ENCODE peak calls at places on chromosomes 12 and 14, in nine cellular contexts. J is Peyer's patch, M is upper lobe of left lung, P is choroid plexus epithelial cell, S is BJ, I is sigmoid colon, V is hepatocyte, G is dorsolateral prefrontal cortex, D is fibroblast of lung. U is an unnamed sample.

GRCh38 chr14:73245401-73246325 is 8.4 kb downstream of the PAPLN start:
- DNase-seq in J (peak), M (peak), P (peak), S (no peak), I (no peak), V (peak), G (no peak), D (no peak), U (peak)

GRCh38 chr12:77599782-77600491 is 230.8 kb upstream of the NAV3 start:
- DNase-seq in J (no peak), M (no peak), P (no peak), S (no peak), I (no peak), V (no peak), G (no peak), D (no peak), U (no peak)

GRCh38 chr12:89073027-89073398 is 279.3 kb downstream of the DUSP6 start:
- DNase-seq in J (no peak), M (no peak), P (peak), S (peak), I (no peak), V (no peak), G (no peak), D (peak), U (peak)

GRCh38 chr12:79531547-79531946 is 159.2 kb downstream of the PAWR start:
- DNase-seq in J (no peak), M (no peak), P (peak), S (no peak), I (no peak), V (peak), G (no peak), D (no peak), U (no peak)

GRCh38 chr12:8644345-8645248 is 18.0 kb downstream of the MFAP5 start:
- DNase-seq in J (peak), M (no peak), P (no peak), S (no peak), I (no peak), V (no peak), G (no peak), D (peak), U (no peak)

GRCh38 chr14:88481794-88482193 is 73.0 kb downstream of the PTPN21 start:
- DNase-seq in J (no peak), M (no peak), P (peak), S (no peak), I (no peak), V (no peak), G (no peak), D (no peak), U (no peak)

GRCh38 chr12:46082473-46082872 is 92.1 kb upstream of the SCAF11 start:
- DNase-seq in J (no peak), M (no peak), P (no peak), S (no peak), I (no peak), V (no peak), G (no peak), D (no peak), U (no peak)

GRCh38 chr12:124387510-124387855 is 92.6 kb downstream of the RFLNA start:
- DNase-seq in J (no peak), M (peak), P (no peak), S (no peak), I (no peak), V (no peak), G (no peak), D (no peak), U (no peak)

GRCh38 chr14:94423465-94424056 is 29.0 kb downstream of the SERPINA11 start:
- DNase-seq in J (peak), M (no peak), P (peak), S (no peak), I (peak), V (peak), G (peak), D (peak), U (peak)

GRCh38 chr12:82530394-82530793 is 156.3 kb upstream of the TMTC2 start:
- DNase-seq in J (no peak), M (no peak), P (no peak), S (no peak), I (no peak), V (no peak), G (no peak), D (no peak), U (no peak)

GRCh38 chr12:108367436-108367835 is 28.3 kb upstream of the CMKLR1 start:
- DNase-seq in J (no peak), M (no peak), P (peak), S (no peak), I (no peak), V (no peak), G (peak), D (no peak), U (peak)

GRCh38 chr14:33930464-33930863 is 20.4 kb downstream of the EGLN3 start:
- DNase-seq in J (no peak), M (no peak), P (no peak), S (no peak), I (no peak), V (no peak), G (no peak), D (no peak), U (peak)

GRCh38 chr12:6167327-6168280 is 32.6 kb upstream of the CD9 start:
- DNase-seq in J (peak), M (no peak), P (peak), S (peak), I (peak), V (peak), G (no peak), D (peak), U (peak)

GRCh38 chr14:57060276-57060956 is 208.3 kb downstream of the EXOC5 start:
- DNase-seq in J (no peak), M (no peak), P (no peak), S (no peak), I (no peak), V (peak), G (no peak), D (no peak), U (no peak)

GRCh38 chr12:69595689-69596088 is 10.4 kb downstream of the CCT2 start:
- DNase-seq in J (no peak), M (no peak), P (no peak), S (no peak), I (no peak), V (no peak), G (no peak), D (no peak), U (no peak)

GRCh38 chr14:23644919-23645336 is 8.8 kb downstream of the DHRS2 start:
- DNase-seq in J (no peak), M (peak), P (no peak), S (no peak), I (no peak), V (no peak), G (no peak), D (no peak), U (no peak)

GRCh38 chr14:104180561-104181165 is 42.3 kb downstream of the KIF26A start:
- DNase-seq in J (no peak), M (peak), P (no peak), S (no peak), I (no peak), V (no peak), G (no peak), D (no peak), U (no peak)

GRCh38 chr14:24063263-24063836 is 8.0 kb upstream of the CPNE6 start:
- DNase-seq in J (no peak), M (no peak), P (no peak), S (no peak), I (peak), V (no peak), G (no peak), D (no peak), U (no peak)

GRCh38 chr14:51547260-51547659 is 104.5 kb upstream of the FRMD6 start:
- DNase-seq in J (no peak), M (no peak), P (peak), S (peak), I (peak), V (peak), G (no peak), D (peak), U (peak)

GRCh38 chr12:45464699-45465098 is 248.8 kb downstream of the ANO6 start:
- DNase-seq in J (no peak), M (no peak), P (peak), S (no peak), I (no peak), V (no peak), G (no peak), D (no peak), U (no peak)

GRCh38 chr14:44914849-44915248 is 46.9 kb downstream of the KLHL28 start:
- DNase-seq in J (no peak), M (no peak), P (peak), S (no peak), I (no peak), V (peak), G (no peak), D (peak), U (peak)

GRCh38 chr14:33792387-33793368 is 158.2 kb downstream of the EGLN3 start:
- DNase-seq in J (peak), M (peak), P (peak), S (peak), I (peak), V (peak), G (peak), D (peak), U (peak)

GRCh38 chr14:24297190-24297964 is 2.2 kb downstream of the DHRS1 start:
- DNase-seq in J (no peak), M (no peak), P (peak), S (no peak), I (no peak), V (peak), G (no peak), D (peak), U (peak)

GRCh38 chr12:62763827-62764226 is 171.1 kb downstream of the PPM1H start:
- DNase-seq in J (no peak), M (no peak), P (no peak), S (no peak), I (no peak), V (no peak), G (no peak), D (no peak), U (no peak)

GRCh38 chr12:32197421-32197820 is 90.8 kb downstream of the BICD1 start:
- DNase-seq in J (no peak), M (no peak), P (no peak), S (no peak), I (no peak), V (no peak), G (no peak), D (no peak), U (no peak)

GRCh38 chr12:6056406-6057211 is 67.9 kb downstream of the VWF start:
- DNase-seq in J (no peak), M (peak), P (no peak), S (no peak), I (no peak), V (no peak), G (no peak), D (peak), U (no peak)

GRCh38 chr12:110846615-110847566 is at the start of gene CCDC63:
- DNase-seq in J (peak), M (peak), P (peak), S (no peak), I (peak), V (peak), G (peak), D (peak), U (peak)

GRCh38 chr12:110676171-110676570 is 12.7 kb downstream of the HVCN1 start:
- DNase-seq in J (no peak), M (no peak), P (no peak), S (no peak), I (no peak), V (no peak), G (no peak), D (no peak), U (no peak)

GRCh38 chr12:123149088-123149827 is 1.6 kb downstream of the PITPNM2 start:
- DNase-seq in J (no peak), M (no peak), P (no peak), S (no peak), I (no peak), V (peak), G (no peak), D (no peak), U (peak)

GRCh38 chr14:94582199-94582750 is 1.0 kb downstream of the SERPINA5 start:
- DNase-seq in J (no peak), M (no peak), P (no peak), S (no peak), I (peak), V (no peak), G (no peak), D (no peak), U (no peak)

GRCh38 chr12:66120477-66120876 is 10.1 kb downstream of the LLPH start:
- DNase-seq in J (no peak), M (no peak), P (no peak), S (no peak), I (no peak), V (no peak), G (no peak), D (no peak), U (no peak)
- TF ChIP-seq CTCF in J (no peak), M (no peak), P (peak), S (no peak), I (no peak), V (peak), G (no peak), D (peak), U (no peak)

DNA sequence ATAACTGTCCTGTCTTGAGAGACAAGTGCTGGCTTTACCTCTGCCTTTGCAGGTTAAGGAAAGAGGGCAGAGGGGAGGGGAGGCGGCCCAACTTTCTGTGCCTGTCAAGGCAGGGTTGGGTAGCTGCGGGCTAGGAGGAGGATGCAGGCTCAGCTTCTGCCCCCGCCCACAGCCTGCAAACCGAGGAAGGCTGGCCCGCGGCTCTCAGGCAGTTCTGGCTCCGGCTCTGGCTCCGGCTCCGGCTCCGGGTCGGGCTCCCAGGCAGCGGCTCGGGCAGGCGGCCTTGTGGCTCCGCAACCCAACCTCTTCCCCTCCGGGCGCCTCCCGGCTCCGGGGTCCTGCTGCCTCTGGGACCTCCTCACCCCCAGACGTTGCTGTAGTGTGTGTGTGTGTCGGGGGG is 92.9 kb downstream of the TMEM30B start:
- DNase-seq in J (no peak), M (peak), P (peak), S (no peak), I (peak), V (no peak), G (no peak), D (peak), U (peak)
- H3K4me3 ChIP-seq in J (no peak), M (no peak), P (peak), S (no peak), I (peak), V (no peak), G (no peak), D (peak), U (no peak)

DNA sequence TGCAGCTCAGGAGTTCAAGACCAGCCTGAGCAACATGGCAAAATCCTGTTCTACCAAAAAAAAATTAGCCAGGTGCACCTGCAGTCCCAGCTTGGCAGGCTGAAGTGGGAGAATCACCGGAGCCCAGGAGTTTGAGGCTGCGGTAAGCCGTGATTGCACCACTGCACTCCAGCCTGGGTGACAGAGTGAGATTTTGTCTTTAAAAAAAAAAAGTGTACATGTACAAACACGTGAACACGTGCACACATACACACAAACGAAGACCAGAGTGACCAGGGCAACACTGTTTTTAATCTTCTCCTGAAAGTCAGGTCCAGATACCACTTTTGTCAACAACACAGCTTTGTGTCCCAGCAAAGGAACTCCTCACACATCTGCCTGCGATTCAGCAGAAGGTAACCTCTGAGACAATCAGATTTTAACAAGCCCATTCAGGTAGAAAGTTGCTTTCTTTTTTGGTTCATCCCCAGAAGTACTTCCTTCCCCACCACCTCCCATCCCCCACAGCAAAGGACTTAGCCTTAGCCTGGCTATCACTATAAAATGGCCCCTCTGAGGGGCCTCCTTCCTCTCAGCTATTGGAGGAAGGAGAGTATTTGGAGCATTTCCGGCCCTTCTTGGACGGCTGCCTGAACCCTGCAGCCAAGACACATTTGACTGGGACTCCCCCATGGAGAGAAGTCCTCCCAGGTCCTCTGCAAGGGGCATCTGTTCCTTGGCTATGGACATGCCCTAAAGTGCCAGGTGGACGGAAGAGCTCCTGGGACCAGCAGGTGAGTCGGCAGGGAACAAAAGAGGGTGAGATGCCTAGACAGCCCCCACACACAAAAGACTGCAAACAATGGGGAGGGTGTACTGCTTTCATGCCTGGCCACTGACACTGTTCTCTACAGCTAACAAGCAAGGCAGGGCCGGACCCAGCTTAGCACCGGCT is 9.8 kb downstream of the CTDSP2 start:
- DNase-seq in J (peak), M (no peak), P (peak), S (no peak), I (peak), V (peak), G (peak), D (peak), U (peak)
- TF ChIP-seq CTCF in J (no peak), M (no peak), P (no peak), S (no peak), I (no peak), V (no peak), G (no peak), D (no peak), U (no peak)

GRCh38 chr12:21892341-21892740 is 48.9 kb downstream of the ABCC9 start:
- DNase-seq in J (no peak), M (no peak), P (no peak), S (no peak), I (no peak), V (no peak), G (no peak), D (no peak), U (no peak)
- H3K4me3 ChIP-seq in J (no peak), M (no peak), P (no peak), S (no peak), I (no peak), V (no peak), G (no peak), D (no peak), U (no peak)

U was measured in cardiac fibroblast.